ENCODE peak calls at places on chromosomes 2 and 18, in eight cellular contexts. One of them, this sample, is unnamed.

GRCh38 chr18:31148580-31148979 is 14.1 kb downstream of the DSC1 start:
- DNase-seq in NCI-H2171: no peak
- DNase-seq in stimulated activated CD4-positive, alpha-beta T cell treated with anti-CD3 and anti-CD28 coated beads, TNF-alpha, amount 100 ng/mL, for 1 hour: no peak
- DNase-seq in K562: no peak
- DNase-seq in foreskin fibroblast: no peak
- DNase-seq in AG10803: no peak
- DNase-seq in KG1: no peak
- DNase-seq in Panc1: no peak
- DNase-seq in this sample: no peak

GRCh38 chr2:240013343-240013742 is 11.8 kb downstream of the NDUFA10 start:
- DNase-seq in NCI-H2171: no peak
- DNase-seq in stimulated activated CD4-positive, alpha-beta T cell treated with anti-CD3 and anti-CD28 coated beads, TNF-alpha, amount 100 ng/mL, for 1 hour: no peak
- DNase-seq in K562: no peak
- DNase-seq in foreskin fibroblast: no peak
- DNase-seq in AG10803: peak
- DNase-seq in KG1: no peak
- DNase-seq in Panc1: no peak
- DNase-seq in this sample: no peak

GRCh38 chr2:29777164-29777563 is 144.2 kb downstream of the ALK start:
- DNase-seq in NCI-H2171: no peak
- DNase-seq in stimulated activated CD4-positive, alpha-beta T cell treated with anti-CD3 and anti-CD28 coated beads, TNF-alpha, amount 100 ng/mL, for 1 hour: no peak
- DNase-seq in K562: no peak
- DNase-seq in foreskin fibroblast: no peak
- DNase-seq in AG10803: no peak
- DNase-seq in KG1: no peak
- DNase-seq in Panc1: no peak
- DNase-seq in this sample: no peak

GRCh38 chr2:100018794-100019193 is 123.6 kb downstream of the AFF3 start:
- DNase-seq in NCI-H2171: no peak
- DNase-seq in stimulated activated CD4-positive, alpha-beta T cell treated with anti-CD3 and anti-CD28 coated beads, TNF-alpha, amount 100 ng/mL, for 1 hour: no peak
- DNase-seq in K562: no peak
- DNase-seq in foreskin fibroblast: peak
- DNase-seq in AG10803: peak
- DNase-seq in KG1: no peak
- DNase-seq in Panc1: no peak
- DNase-seq in this sample: peak

GRCh38 chr18:23099621-23100020 is 35.7 kb upstream of the CABLES1 start:
- DNase-seq in NCI-H2171: no peak
- DNase-seq in stimulated activated CD4-positive, alpha-beta T cell treated with anti-CD3 and anti-CD28 coated beads, TNF-alpha, amount 100 ng/mL, for 1 hour: no peak
- DNase-seq in K562: no peak
- DNase-seq in foreskin fibroblast: no peak
- DNase-seq in AG10803: no peak
- DNase-seq in KG1: no peak
- DNase-seq in Panc1: peak
- DNase-seq in this sample: no peak

GRCh38 chr18:48826806-48827205 is 124.0 kb downstream of the SMAD7 start:
- DNase-seq in NCI-H2171: no peak
- DNase-seq in stimulated activated CD4-positive, alpha-beta T cell treated with anti-CD3 and anti-CD28 coated beads, TNF-alpha, amount 100 ng/mL, for 1 hour: no peak
- DNase-seq in K562: no peak
- DNase-seq in foreskin fibroblast: no peak
- DNase-seq in AG10803: no peak
- DNase-seq in KG1: no peak
- DNase-seq in Panc1: no peak
- DNase-seq in this sample: no peak

GRCh38 chr2:204234879-204235278 is 298.3 kb downstream of the ICOS start:
- DNase-seq in NCI-H2171: no peak
- DNase-seq in stimulated activated CD4-positive, alpha-beta T cell treated with anti-CD3 and anti-CD28 coated beads, TNF-alpha, amount 100 ng/mL, for 1 hour: no peak
- DNase-seq in K562: no peak
- DNase-seq in foreskin fibroblast: no peak
- DNase-seq in AG10803: peak
- DNase-seq in KG1: no peak
- DNase-seq in Panc1: no peak
- DNase-seq in this sample: peak

GRCh38 chr2:28624798-28625701 is 126.6 kb upstream of the PPP1CB start:
- DNase-seq in NCI-H2171: no peak
- DNase-seq in stimulated activated CD4-positive, alpha-beta T cell treated with anti-CD3 and anti-CD28 coated beads, TNF-alpha, amount 100 ng/mL, for 1 hour: no peak
- DNase-seq in K562: no peak
- DNase-seq in foreskin fibroblast: no peak
- DNase-seq in AG10803: peak
- DNase-seq in KG1: no peak
- DNase-seq in Panc1: no peak
- DNase-seq in this sample: no peak

GRCh38 chr2:26623541-26624497 is 17.3 kb downstream of the CIB4 start:
- DNase-seq in NCI-H2171: peak
- DNase-seq in stimulated activated CD4-positive, alpha-beta T cell treated with anti-CD3 and anti-CD28 coated beads, TNF-alpha, amount 100 ng/mL, for 1 hour: no peak
- DNase-seq in K562: no peak
- DNase-seq in foreskin fibroblast: peak
- DNase-seq in AG10803: no peak
- DNase-seq in KG1: no peak
- DNase-seq in Panc1: no peak
- DNase-seq in this sample: peak

GRCh38 chr2:20803287-20803686 is 19.6 kb downstream of the LDAH start:
- DNase-seq in NCI-H2171: no peak
- DNase-seq in stimulated activated CD4-positive, alpha-beta T cell treated with anti-CD3 and anti-CD28 coated beads, TNF-alpha, amount 100 ng/mL, for 1 hour: no peak
- DNase-seq in K562: no peak
- DNase-seq in foreskin fibroblast: no peak
- DNase-seq in AG10803: no peak
- DNase-seq in KG1: no peak
- DNase-seq in Panc1: no peak
- DNase-seq in this sample: no peak

GRCh38 chr2:29329899-29330298 is 214.7 kb downstream of the CLIP4 start:
- DNase-seq in NCI-H2171: no peak
- DNase-seq in stimulated activated CD4-positive, alpha-beta T cell treated with anti-CD3 and anti-CD28 coated beads, TNF-alpha, amount 100 ng/mL, for 1 hour: no peak
- DNase-seq in K562: no peak
- DNase-seq in foreskin fibroblast: no peak
- DNase-seq in AG10803: no peak
- DNase-seq in KG1: no peak
- DNase-seq in Panc1: no peak
- DNase-seq in this sample: no peak

GRCh38 chr2:237299897-237300296 is 114.1 kb downstream of the COL6A3 start:
- DNase-seq in NCI-H2171: peak
- DNase-seq in stimulated activated CD4-positive, alpha-beta T cell treated with anti-CD3 and anti-CD28 coated beads, TNF-alpha, amount 100 ng/mL, for 1 hour: no peak
- DNase-seq in K562: no peak
- DNase-seq in foreskin fibroblast: peak
- DNase-seq in AG10803: peak
- DNase-seq in KG1: no peak
- DNase-seq in Panc1: no peak
- DNase-seq in this sample: peak

GRCh38 chr2:235930701-235931100 is 237.5 kb downstream of the GBX2 start:
- DNase-seq in NCI-H2171: no peak
- DNase-seq in stimulated activated CD4-positive, alpha-beta T cell treated with anti-CD3 and anti-CD28 coated beads, TNF-alpha, amount 100 ng/mL, for 1 hour: no peak
- DNase-seq in K562: no peak
- DNase-seq in foreskin fibroblast: no peak
- DNase-seq in AG10803: no peak
- DNase-seq in KG1: no peak
- DNase-seq in Panc1: no peak
- DNase-seq in this sample: no peak

GRCh38 chr2:224837558-224837957 is 121.4 kb upstream of the CCDC195 start:
- DNase-seq in NCI-H2171: no peak
- DNase-seq in stimulated activated CD4-positive, alpha-beta T cell treated with anti-CD3 and anti-CD28 coated beads, TNF-alpha, amount 100 ng/mL, for 1 hour: no peak
- DNase-seq in K562: no peak
- DNase-seq in foreskin fibroblast: peak
- DNase-seq in AG10803: peak
- DNase-seq in KG1: no peak
- DNase-seq in Panc1: no peak
- DNase-seq in this sample: peak

GRCh38 chr18:34595673-34596072 is 114.4 kb upstream of the DTNA start:
- DNase-seq in NCI-H2171: no peak
- DNase-seq in stimulated activated CD4-positive, alpha-beta T cell treated with anti-CD3 and anti-CD28 coated beads, TNF-alpha, amount 100 ng/mL, for 1 hour: no peak
- DNase-seq in K562: no peak
- DNase-seq in foreskin fibroblast: peak
- DNase-seq in AG10803: peak
- DNase-seq in KG1: no peak
- DNase-seq in Panc1: no peak
- DNase-seq in this sample: no peak

GRCh38 chr2:241073166-241074064 is 28.7 kb downstream of the MTERF4 start:
- DNase-seq in NCI-H2171: no peak
- DNase-seq in stimulated activated CD4-positive, alpha-beta T cell treated with anti-CD3 and anti-CD28 coated beads, TNF-alpha, amount 100 ng/mL, for 1 hour: no peak
- DNase-seq in K562: no peak
- DNase-seq in foreskin fibroblast: no peak
- DNase-seq in AG10803: no peak
- DNase-seq in KG1: no peak
- DNase-seq in Panc1: no peak
- DNase-seq in this sample: no peak

GRCh38 chr2:115443550-115444185 is 1001.2 kb downstream of the DPP10 start:
- DNase-seq in NCI-H2171: no peak
- DNase-seq in stimulated activated CD4-positive, alpha-beta T cell treated with anti-CD3 and anti-CD28 coated beads, TNF-alpha, amount 100 ng/mL, for 1 hour: no peak
- DNase-seq in K562: no peak
- DNase-seq in foreskin fibroblast: no peak
- DNase-seq in AG10803: no peak
- DNase-seq in KG1: no peak
- DNase-seq in Panc1: no peak
- DNase-seq in this sample: no peak

GRCh38 chr18:79388043-79388442 is 7.7 kb upstream of the NFATC1 start:
- DNase-seq in NCI-H2171: no peak
- DNase-seq in stimulated activated CD4-positive, alpha-beta T cell treated with anti-CD3 and anti-CD28 coated beads, TNF-alpha, amount 100 ng/mL, for 1 hour: no peak
- DNase-seq in K562: no peak
- DNase-seq in foreskin fibroblast: no peak
- DNase-seq in AG10803: no peak
- DNase-seq in KG1: no peak
- DNase-seq in Panc1: no peak
- DNase-seq in this sample: no peak

GRCh38 chr2:75053484-75054112 is 95.2 kb downstream of the POLE4 start:
- DNase-seq in NCI-H2171: no peak
- DNase-seq in stimulated activated CD4-positive, alpha-beta T cell treated with anti-CD3 and anti-CD28 coated beads, TNF-alpha, amount 100 ng/mL, for 1 hour: no peak
- DNase-seq in K562: peak
- DNase-seq in foreskin fibroblast: no peak
- DNase-seq in AG10803: no peak
- DNase-seq in KG1: no peak
- DNase-seq in Panc1: no peak
- DNase-seq in this sample: no peak

GRCh38 chr18:62723666-62724281 is 8.4 kb downstream of the PHLPP1 start:
- DNase-seq in NCI-H2171: no peak
- DNase-seq in stimulated activated CD4-positive, alpha-beta T cell treated with anti-CD3 and anti-CD28 coated beads, TNF-alpha, amount 100 ng/mL, for 1 hour: no peak
- DNase-seq in K562: no peak
- DNase-seq in foreskin fibroblast: no peak
- DNase-seq in AG10803: no peak
- DNase-seq in KG1: no peak
- DNase-seq in Panc1: no peak
- DNase-seq in this sample: no peak

GRCh38 chr2:171908235-171908634 is 14.0 kb upstream of the HAT1 start:
- DNase-seq in NCI-H2171: no peak
- DNase-seq in stimulated activated CD4-positive, alpha-beta T cell treated with anti-CD3 and anti-CD28 coated beads, TNF-alpha, amount 100 ng/mL, for 1 hour: no peak
- DNase-seq in K562: no peak
- DNase-seq in foreskin fibroblast: no peak
- DNase-seq in AG10803: no peak
- DNase-seq in KG1: no peak
- DNase-seq in Panc1: no peak
- DNase-seq in this sample: no peak

GRCh38 chr18:23619388-23619873 is 33.1 kb upstream of the NPC1 start:
- DNase-seq in NCI-H2171: no peak
- DNase-seq in stimulated activated CD4-positive, alpha-beta T cell treated with anti-CD3 and anti-CD28 coated beads, TNF-alpha, amount 100 ng/mL, for 1 hour: no peak
- DNase-seq in K562: no peak
- DNase-seq in foreskin fibroblast: no peak
- DNase-seq in AG10803: peak
- DNase-seq in KG1: peak
- DNase-seq in Panc1: no peak
- DNase-seq in this sample: no peak

GRCh38 chr18:13178976-13179375 is 39.6 kb upstream of the LDLRAD4 start:
- DNase-seq in NCI-H2171: no peak
- DNase-seq in stimulated activated CD4-positive, alpha-beta T cell treated with anti-CD3 and anti-CD28 coated beads, TNF-alpha, amount 100 ng/mL, for 1 hour: no peak
- DNase-seq in K562: peak
- DNase-seq in foreskin fibroblast: no peak
- DNase-seq in AG10803: no peak
- DNase-seq in KG1: no peak
- DNase-seq in Panc1: no peak
- DNase-seq in this sample: no peak

GRCh38 chr2:75622929-75623328 is 23.7 kb upstream of the MRPL19 start:
- DNase-seq in NCI-H2171: no peak
- DNase-seq in stimulated activated CD4-positive, alpha-beta T cell treated with anti-CD3 and anti-CD28 coated beads, TNF-alpha, amount 100 ng/mL, for 1 hour: no peak
- DNase-seq in K562: no peak
- DNase-seq in foreskin fibroblast: no peak
- DNase-seq in AG10803: no peak
- DNase-seq in KG1: no peak
- DNase-seq in Panc1: no peak
- DNase-seq in this sample: no peak

GRCh38 chr2:134365356-134365755 is 111.5 kb downstream of the MGAT5 start:
- DNase-seq in NCI-H2171: no peak
- DNase-seq in stimulated activated CD4-positive, alpha-beta T cell treated with anti-CD3 and anti-CD28 coated beads, TNF-alpha, amount 100 ng/mL, for 1 hour: no peak
- DNase-seq in K562: peak
- DNase-seq in foreskin fibroblast: no peak
- DNase-seq in AG10803: no peak
- DNase-seq in KG1: no peak
- DNase-seq in Panc1: no peak
- DNase-seq in this sample: no peak

GRCh38 chr2:157875720-157876065 is 437 bp downstream of the ACVR1 start:
- DNase-seq in NCI-H2171: no peak
- DNase-seq in stimulated activated CD4-positive, alpha-beta T cell treated with anti-CD3 and anti-CD28 coated beads, TNF-alpha, amount 100 ng/mL, for 1 hour: no peak
- DNase-seq in K562: peak
- DNase-seq in foreskin fibroblast: peak
- DNase-seq in AG10803: no peak
- DNase-seq in KG1: no peak
- DNase-seq in Panc1: no peak
- DNase-seq in this sample: no peak

GRCh38 chr2:85669549-85669948 is 1.6 kb upstream of the SFTPB start:
- DNase-seq in NCI-H2171: no peak
- DNase-seq in stimulated activated CD4-positive, alpha-beta T cell treated with anti-CD3 and anti-CD28 coated beads, TNF-alpha, amount 100 ng/mL, for 1 hour: no peak
- DNase-seq in K562: no peak
- DNase-seq in foreskin fibroblast: no peak
- DNase-seq in AG10803: no peak
- DNase-seq in KG1: no peak
- DNase-seq in Panc1: no peak
- DNase-seq in this sample: no peak

GRCh38 chr2:235917506-235917905 is 250.7 kb downstream of the GBX2 start:
- DNase-seq in NCI-H2171: no peak
- DNase-seq in stimulated activated CD4-positive, alpha-beta T cell treated with anti-CD3 and anti-CD28 coated beads, TNF-alpha, amount 100 ng/mL, for 1 hour: no peak
- DNase-seq in K562: no peak
- DNase-seq in foreskin fibroblast: no peak
- DNase-seq in AG10803: no peak
- DNase-seq in KG1: no peak
- DNase-seq in Panc1: no peak
- DNase-seq in this sample: no peak